ENCODE peak calls at places on chromosomes 6 and 20, in four cellular contexts. B is head of caudate nucleus, T is pons, Y is naive B cell. F is an unnamed sample.

GRCh38 chr20:60063739-60064138 is 105.5 kb downstream of the CDH26 start:
- DNase-seq in T (no peak), Y (no peak), B (no peak), F (no peak)

GRCh38 chr6:41639556-41640371 is 1.5 kb downstream of the MDFI start:
- DNase-seq in T (no peak), Y (no peak), B (no peak), F (no peak)

GRCh38 chr20:8117636-8118413 is 14.2 kb upstream of the PLCB1 start:
- DNase-seq in Y (no peak), B (no peak), T (no peak), F (no peak)

GRCh38 chr6:166007349-166008263 is 160.0 kb downstream of the TBXT start:
- DNase-seq in B (peak; percentile 43), Y (no peak), T (peak; percentile 6), F (no peak)

GRCh38 chr6:33935439-33936080 is 131.8 kb upstream of the MLN start:
- DNase-seq in Y (no peak), T (no peak), B (peak; percentile 27), F (no peak)

GRCh38 chr20:23305098-23305497 is 45.5 kb upstream of the NXT1 start:
- DNase-seq in Y (no peak), T (no peak), B (no peak), F (no peak)

GRCh38 chr6:144928847-144929246 is 643.7 kb downstream of the UTRN start:
- DNase-seq in Y (no peak), T (no peak), B (no peak), F (no peak)

GRCh38 chr6:27280064-27280539 is 32.0 kb downstream of the POM121L2 start:
- DNase-seq in T (peak; percentile 20), Y (no peak), B (no peak), F (no peak)

GRCh38 chr6:54846243-54846856 is at the start of gene FAM83B:
- DNase-seq in T (no peak), Y (no peak), B (no peak), F (no peak)

GRCh38 chr6:152625213-152625612 is 11.9 kb downstream of the SYNE1 start:
- DNase-seq in B (no peak), T (no peak), Y (no peak), F (no peak)

GRCh38 chr20:10651227-10651990 is 22.4 kb downstream of the JAG1 start:
- DNase-seq in B (no peak), Y (no peak), T (no peak), F (no peak)

GRCh38 chr6:13457577-13457976 is 29.8 kb downstream of the GFOD1 start:
- DNase-seq in B (no peak), T (peak; percentile 22), Y (no peak), F (no peak)

GRCh38 chr20:50283922-50284810 is 93.5 kb downstream of the CEBPB start:
- DNase-seq in Y (no peak), B (no peak), T (no peak), F (no peak)

GRCh38 chr20:38520261-38520660 is 47.6 kb downstream of the RALGAPB start:
- DNase-seq in T (peak; percentile 30), Y (no peak), B (no peak), F (no peak)

GRCh38 chr20:24677626-24678328 is 208.3 kb downstream of the SYNDIG1 start:
- DNase-seq in T (no peak), B (no peak), Y (no peak), F (no peak)